ENCODE peak calls at places on chromosomes 6 and 20, in eight cellular contexts. Y is GM12865, L is HFFc6, D is Calu3, N is GM23338, T is kidney, M is HCT116, S is left ventricle myocardium inferior. I is an unnamed sample.
A peak's percentile ranks its signal among the peaks of the same experiment; 100 is the strongest.

GRCh38 chr20:39886650-39887190 is 802.3 kb downstream of the MAFB start:
- DNase-seq in D (no peak), Y (peak; percentile 3), T (no peak), M (no peak), N (no peak), S (peak; percentile 31), L (no peak), I (peak; percentile 42)

GRCh38 chr20:32672982-32673727 is 586 bp downstream of the C20orf203 start:
- DNase-seq in Y (peak; percentile 80), D (no peak), S (no peak), M (no peak), N (peak; percentile 71), L (no peak), T (no peak), I (no peak)

GRCh38 chr6:166989427-166990034 is 9.7 kb upstream of the CEP43 start:
- DNase-seq in Y (peak; percentile 63), L (peak; percentile 9), M (no peak), T (no peak), S (no peak), D (peak; percentile 4), N (peak; percentile 70), I (no peak)

GRCh38 chr6:43758617-43759050 is 11.4 kb upstream of the VEGFA start:
- DNase-seq in Y (no peak), M (no peak), D (peak; percentile 56), N (peak; percentile 91), S (peak; percentile 13), T (peak; percentile 65), L (no peak), I (no peak)

GRCh38 chr6:114346451-114346850 is 3.6 kb upstream of the HS3ST5 start:
- DNase-seq in N (no peak), D (no peak), S (no peak), M (no peak), T (no peak), Y (no peak), L (no peak), I (no peak)

GRCh38 chr20:2408111-2408510 is 27.4 kb downstream of the TGM6 start:
- DNase-seq in Y (no peak), M (no peak), D (no peak), N (no peak), T (no peak), S (no peak), L (no peak), I (no peak)

GRCh38 chr6:111605100-111605748 is 454 bp downstream of the TRAF3IP2 start:
- DNase-seq in Y (peak; percentile 59), D (peak; percentile 40), L (peak; percentile 84), N (peak; percentile 83), M (no peak), T (peak; percentile 94), S (peak; percentile 81), I (peak; percentile 80)

GRCh38 chr6:131954775-131955107 is 3.6 kb upstream of the CCN2 start:
- DNase-seq in N (peak; percentile 44), S (peak; percentile 26), L (peak; percentile 62), Y (no peak), D (peak; percentile 82), M (no peak), T (no peak), I (no peak)

GRCh38 chr6:133948472-133948871 is 4.6 kb upstream of the TBPL1 start:
- DNase-seq in L (no peak), Y (no peak), M (no peak), N (no peak), T (no peak), D (no peak), S (no peak), I (no peak)

GRCh38 chr6:27672113-27672799 is 199.4 kb upstream of the ZNF184 start:
- DNase-seq in T (no peak), S (no peak), L (peak; percentile 83), N (peak; percentile 87), Y (peak; percentile 95), M (peak; percentile 90), D (peak; percentile 85), I (no peak)

GRCh38 chr6:118826096-118826495 is 67.9 kb upstream of the ASF1A start:
- DNase-seq in D (no peak), Y (no peak), N (no peak), T (no peak), L (no peak), S (no peak), M (no peak), I (no peak)

GRCh38 chr6:26223213-26223612 is 136.0 kb downstream of the HFE start:
- DNase-seq in N (no peak), S (no peak), M (no peak), L (no peak), Y (peak; percentile 30), T (no peak), D (no peak), I (no peak)

GRCh38 chr6:13190391-13190790 is 137.9 kb downstream of the TBC1D7 start:
- DNase-seq in S (no peak), D (no peak), L (no peak), Y (no peak), M (no peak), N (no peak), T (no peak), I (no peak)

GRCh38 chr6:3068329-3069223 is at the start of gene RIPK1:
- DNase-seq in N (peak; percentile 89), D (peak; percentile 93), L (peak; percentile 86), Y (peak; percentile 96), M (peak; percentile 69), T (peak; percentile 98), S (peak; percentile 95), I (peak; percentile 91)

GRCh38 chr6:151374024-151374423 is 17.3 kb downstream of the ZBTB2 start:
- DNase-seq in Y (no peak), T (no peak), D (peak; percentile 19), L (no peak), N (peak; percentile 55), S (no peak), M (no peak), I (no peak)

GRCh38 chr6:151365233-151365632 is 26.1 kb downstream of the ZBTB2 start:
- DNase-seq in M (no peak), D (no peak), S (no peak), T (no peak), Y (no peak), N (no peak), L (no peak), I (no peak)

GRCh38 chr6:151372164-151372563 is 19.2 kb downstream of the ZBTB2 start:
- DNase-seq in S (no peak), N (no peak), D (no peak), M (no peak), T (no peak), L (no peak), Y (no peak), I (no peak)

GRCh38 chr6:151375833-151376232 is 15.5 kb downstream of the ZBTB2 start:
- DNase-seq in T (no peak), N (no peak), S (no peak), D (no peak), Y (no peak), L (no peak), M (no peak), I (no peak)

DNA sequence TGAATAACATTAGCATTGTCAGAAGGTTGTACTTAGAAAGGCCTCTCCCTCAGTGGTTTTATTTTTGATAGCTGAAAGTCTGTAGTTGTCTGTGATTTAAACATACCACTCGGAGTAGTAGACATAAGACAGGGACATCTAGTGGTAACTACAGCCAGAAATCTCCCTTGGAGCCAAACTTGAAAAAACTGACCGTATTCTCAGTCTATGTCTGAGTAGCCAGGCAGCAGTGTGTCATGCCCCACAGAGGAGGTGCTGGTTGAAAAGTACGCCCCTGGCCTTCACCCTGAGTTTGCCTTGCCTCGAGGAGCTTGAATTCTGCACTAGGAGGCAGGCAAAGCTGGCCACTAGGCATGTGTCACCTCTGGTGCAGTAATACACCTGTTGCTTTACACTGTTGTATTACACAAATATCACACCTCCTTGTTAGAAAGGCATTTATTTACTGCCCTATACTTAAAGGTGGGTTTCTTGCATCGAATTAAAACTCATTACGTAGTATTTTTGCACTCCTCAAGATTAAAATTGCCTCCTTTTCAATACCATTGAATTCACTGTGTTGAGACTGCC is 20.8 kb downstream of the ZBTB2 start:
- DNase-seq in Y (no peak), D (no peak), M (no peak), L (peak; percentile 18), T (no peak), N (peak; percentile 50), S (no peak), I (no peak)
- TF ChIP-seq CTCF in Y (no peak), D (no peak), M (peak; percentile 50), L (peak; percentile 36), T (no peak), N (peak; percentile 43), S (peak; percentile 12), I (no peak)

DNA sequence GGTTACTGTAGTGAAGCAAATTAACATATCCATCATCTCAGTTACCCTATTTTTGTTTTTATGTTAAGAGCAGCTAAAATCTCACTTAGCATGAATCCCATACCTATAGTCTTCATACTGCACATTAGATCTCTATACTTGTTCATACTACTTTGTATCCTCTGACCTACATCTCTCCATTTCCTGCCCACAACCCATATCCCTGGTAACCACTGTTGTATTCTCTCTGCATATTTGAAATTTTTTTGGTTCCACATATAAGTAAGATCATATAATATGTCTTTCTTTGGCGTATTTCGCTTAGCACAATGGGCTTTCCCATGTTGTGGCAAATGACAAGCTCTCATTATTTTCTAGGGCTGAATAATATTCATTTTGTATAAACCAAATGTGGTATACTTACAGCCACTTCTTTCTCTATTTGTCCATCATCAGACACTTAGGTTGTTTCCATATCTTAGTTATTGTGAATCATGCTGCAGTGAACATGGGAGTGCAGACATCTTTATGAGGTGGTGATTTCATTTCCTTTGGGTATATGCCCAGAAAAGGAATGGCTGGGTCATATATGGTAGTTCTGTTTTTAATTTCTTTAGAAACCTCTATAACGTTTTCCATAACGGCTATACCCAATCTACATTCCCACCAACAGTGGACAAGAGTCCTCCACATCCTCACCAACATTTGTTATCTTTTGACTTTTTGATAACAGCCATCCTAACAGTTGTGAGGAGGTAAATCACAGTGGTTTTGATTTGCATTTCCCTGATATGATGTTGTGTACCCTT is 39.8 kb downstream of the BACH2 start:
- DNase-seq in Y (no peak), L (peak; percentile 59), M (no peak), N (no peak), D (no peak), S (no peak), T (no peak), I (no peak)
- TF ChIP-seq CTCF in Y (no peak), L (no peak), M (no peak), N (no peak), D (no peak), S (no peak), T (no peak), I (no peak)

GRCh38 chr6:143531720-143532504 is 20.4 kb upstream of the FUCA2 start:
- DNase-seq in D (no peak), M (no peak), L (no peak), S (no peak), Y (peak; percentile 15), N (no peak), T (no peak), I (no peak)

GRCh38 chr6:143527677-143528076 is 16.2 kb upstream of the FUCA2 start:
- DNase-seq in N (no peak), L (no peak), Y (no peak), T (no peak), S (no peak), D (no peak), M (no peak), I (no peak)

GRCh38 chr6:143528164-143528811 is 16.8 kb upstream of the FUCA2 start:
- DNase-seq in S (no peak), Y (peak; percentile 37), N (no peak), L (no peak), D (no peak), T (no peak), M (no peak), I (no peak)

GRCh38 chr6:143529095-143529494 is 17.6 kb upstream of the FUCA2 start:
- DNase-seq in S (no peak), L (no peak), N (peak; percentile 54), Y (peak; percentile 17), D (no peak), M (no peak), T (no peak), I (no peak)
- TF ChIP-seq CTCF in S (no peak), L (peak; percentile 21), N (peak; percentile 46), Y (no peak), D (no peak), M (peak; percentile 42), T (no peak), I (no peak)

GRCh38 chr6:41733707-41734665 is 1.4 kb downstream of the TFEB start:
- DNase-seq in Y (peak; percentile 94), T (peak; percentile 95), M (peak; percentile 36), D (peak; percentile 63), S (peak; percentile 81), L (peak; percentile 58), N (peak; percentile 86), I (peak; percentile 93)
- TF ChIP-seq CTCF in Y (peak; percentile 5), T (no peak), M (no peak), D (no peak), S (no peak), L (no peak), N (no peak), I (no peak)

I was measured in gastrocnemius medialis.